ENCODE peak calls at places on chromosomes 7 and 10, in eight cellular contexts. R, Y, H, L, Q, Z, K and W are unnamed samples.

GRCh38 chr7:96800824-96801223 is 91.2 kb upstream of the SEM1 start:
- DNase-seq in Z (no peak), Y (no peak), H (no peak), L (peak), K (no peak), R (no peak), Q (no peak), W (no peak)

GRCh38 chr7:130932088-130932487 is 198.1 kb upstream of the KLF14 start:
- DNase-seq in R (no peak), Q (no peak), H (no peak), Y (no peak), K (no peak), Z (no peak), L (no peak), W (no peak)

GRCh38 chr10:12188656-12189055 is 7.0 kb downstream of the NUDT5 start:
- DNase-seq in K (no peak), Y (no peak), L (no peak), Z (no peak), Q (no peak), R (no peak), H (no peak), W (no peak)

GRCh38 chr7:107119376-107120100 is 49.3 kb upstream of the HBP1 start:
- DNase-seq in L (no peak), K (no peak), Q (no peak), Z (no peak), Y (no peak), R (no peak), H (no peak), W (no peak)

GRCh38 chr7:12369072-12369471 is 34.6 kb downstream of the VWDE start:
- DNase-seq in R (no peak), K (no peak), Q (no peak), Y (no peak), H (no peak), L (no peak), Z (no peak), W (no peak)

GRCh38 chr10:47413531-47414226 is 29.6 kb upstream of the ZNF488 start:
- DNase-seq in R (no peak), K (no peak), Y (no peak), H (no peak), Q (no peak), L (no peak), Z (no peak), W (no peak)

GRCh38 chr10:129744896-129745750 is 219.0 kb downstream of the EBF3 start:
- DNase-seq in Z (no peak), H (no peak), L (no peak), Q (no peak), R (no peak), Y (no peak), K (no peak), W (no peak)

GRCh38 chr10:123930340-123931001 is 38.9 kb upstream of the CPXM2 start:
- DNase-seq in Z (no peak), Y (no peak), L (peak), K (no peak), H (no peak), R (peak), Q (no peak), W (no peak)

GRCh38 chr7:5643280-5643679 is 138.2 kb downstream of the RNF216 start:
- DNase-seq in R (peak), L (no peak), Z (peak), H (no peak), Q (no peak), K (no peak), Y (peak), W (peak)

GRCh38 chr10:130479906-130480305 is 343.7 kb downstream of the GLRX3 start:
- DNase-seq in H (no peak), Q (no peak), R (no peak), L (no peak), Y (no peak), Z (no peak), K (no peak), W (no peak)

GRCh38 chr7:70410134-70410750 is 721.7 kb upstream of the GALNT17 start:
- DNase-seq in K (no peak), H (no peak), Z (no peak), Y (no peak), L (no peak), R (no peak), Q (no peak), W (no peak)

GRCh38 chr7:37491919-37492694 is 43.4 kb upstream of the ELMO1 start:
- DNase-seq in L (no peak), H (no peak), Q (no peak), Y (no peak), R (no peak), K (no peak), Z (peak), W (peak)

GRCh38 chr7:325051-325798 is 35.3 kb downstream of the FOXL3 start:
- DNase-seq in Q (no peak), K (peak), R (no peak), Z (no peak), H (no peak), L (no peak), Y (no peak), W (no peak)

GRCh38 chr7:150983893-150984368 is 5.8 kb upstream of the KCNH2 start:
- DNase-seq in K (no peak), Q (no peak), H (peak), Y (no peak), Z (peak), R (no peak), L (no peak), W (peak)

GRCh38 chr7:41459183-41459582 is 243.7 kb downstream of the INHBA start:
- DNase-seq in L (no peak), Q (no peak), Z (no peak), Y (no peak), K (no peak), H (no peak), R (no peak), W (no peak)

GRCh38 chr7:77354484-77354883 is 61.7 kb downstream of the GSAP start:
- DNase-seq in Y (no peak), Z (no peak), K (no peak), H (no peak), L (no peak), Q (no peak), R (no peak), W (no peak)

GRCh38 chr7:129098409-129099084 is 43.6 kb upstream of the TNPO3 start:
- DNase-seq in Y (no peak), H (no peak), L (no peak), K (no peak), Z (no peak), R (no peak), Q (no peak), W (peak)

GRCh38 chr10:21205328-21205727 is 308.2 kb upstream of the NEBL start:
- DNase-seq in K (no peak), Q (no peak), Y (no peak), H (no peak), R (no peak), Z (no peak), L (no peak), W (no peak)

GRCh38 chr7:138387755-138388475 is 72.1 kb upstream of the TRIM24 start:
- DNase-seq in Q (no peak), L (no peak), Y (no peak), R (no peak), Z (no peak), K (no peak), H (no peak), W (no peak)

GRCh38 chr10:29479081-29479917 is 155.5 kb downstream of the SVIL start:
- DNase-seq in Q (no peak), R (no peak), Y (no peak), Z (no peak), L (no peak), H (no peak), K (no peak), W (no peak)

GRCh38 chr10:33353334-33353733 is 18.9 kb upstream of the NRP1 start:
- DNase-seq in Q (peak), Z (no peak), K (no peak), R (no peak), L (no peak), H (no peak), Y (no peak), W (no peak)

GRCh38 chr10:50600831-50601466 is 22.8 kb downstream of the SGMS1 start:
- DNase-seq in Y (no peak), L (no peak), R (no peak), Z (no peak), K (no peak), H (no peak), Q (no peak), W (no peak)

GRCh38 chr7:112056409-112056808 is 149.8 kb downstream of the DOCK4 start:
- DNase-seq in K (no peak), Z (no peak), R (no peak), Y (no peak), Q (no peak), L (no peak), H (no peak), W (no peak)

GRCh38 chr7:151453326-151453791 is 13.4 kb upstream of the CRYGN start:
- DNase-seq in H (no peak), L (no peak), Q (no peak), R (no peak), K (no peak), Z (peak), Y (no peak), W (no peak)

GRCh38 chr10:30775779-30776591 is 146.4 kb upstream of the LYZL2 start:
- DNase-seq in Y (no peak), R (no peak), Q (no peak), H (no peak), Z (no peak), K (no peak), L (no peak), W (no peak)

GRCh38 chr10:70779088-70779487 is 6.1 kb downstream of the TBATA start:
- DNase-seq in Y (no peak), H (no peak), R (no peak), Q (no peak), K (no peak), Z (no peak), L (no peak), W (no peak)

GRCh38 chr10:132209130-132209529 is 22.4 kb downstream of the DPYSL4 start:
- DNase-seq in R (no peak), H (no peak), Z (no peak), Y (no peak), L (no peak), K (no peak), Q (no peak), W (no peak)

GRCh38 chr10:116440330-116441030 is 12.8 kb downstream of the PNLIPRP3 start:
- DNase-seq in K (no peak), R (no peak), L (no peak), Z (no peak), Q (no peak), Y (no peak), H (no peak), W (no peak)

GRCh38 chr10:12412671-12413368 is 63.5 kb downstream of the CAMK1D start:
- DNase-seq in L (no peak), Y (no peak), H (no peak), Q (no peak), Z (no peak), R (peak), K (no peak), W (no peak)

GRCh38 chr10:112950714-112951348 is 784 bp downstream of the TCF7L2 start:
- DNase-seq in R (no peak), K (peak), Z (peak), L (no peak), H (no peak), Q (no peak), Y (peak), W (peak)

GRCh38 chr10:89421018-89421476 is 6.7 kb downstream of the IFIT5 start:
- DNase-seq in H (no peak), K (no peak), L (no peak), Q (no peak), Y (no peak), Z (no peak), R (no peak), W (no peak)

GRCh38 chr10:22615819-22616499 is 98.4 kb downstream of the PIP4K2A start:
- DNase-seq in H (peak), R (peak), Y (peak), L (peak), K (no peak), Z (no peak), Q (peak), W (no peak)

GRCh38 chr7:20737840-20738448 is 48.7 kb downstream of the SP8 start:
- DNase-seq in K (no peak), L (no peak), R (no peak), Y (no peak), H (no peak), Q (no peak), Z (no peak), W (no peak)

GRCh38 chr10:103911021-103911459 is 6.9 kb downstream of the STN1 start:
- DNase-seq in Z (no peak), K (no peak), H (no peak), L (no peak), Q (no peak), R (no peak), Y (no peak), W (no peak)

GRCh38 chr10:101293007-101293723 is 60.8 kb upstream of the BTRC start:
- DNase-seq in H (no peak), R (no peak), Y (no peak), L (no peak), Q (no peak), Z (peak), K (no peak), W (peak)

GRCh38 chr7:93873998-93874574 is 16.5 kb downstream of the TFPI2 start:
- DNase-seq in Y (no peak), L (no peak), R (no peak), Q (no peak), K (no peak), Z (no peak), H (no peak), W (peak)